ENCODE peak calls at places on chromosomes 11 and 22, in seven cellular contexts. K, C, W, Y, Z, E and M are unnamed samples.

GRCh38 chr11:61027141-61027840 is 55.8 kb downstream of the CD6 start:
- DNase-seq in W (no peak), Y (peak), E (no peak), Z (no peak), K (no peak), C (no peak), M (no peak)

GRCh38 chr11:72642815-72643511 is 31.3 kb downstream of the PDE2A start:
- DNase-seq in E (peak), K (peak), C (no peak), Z (peak), Y (peak), W (no peak), M (peak)

GRCh38 chr22:28541137-28541536 is 138.5 kb downstream of the TTC28 start:
- DNase-seq in E (no peak), C (no peak), Y (no peak), Z (no peak), K (no peak), W (no peak), M (no peak)

GRCh38 chr22:17085277-17086091 is 684 bp downstream of the IL17RA start:
- DNase-seq in Z (peak), W (no peak), Y (peak), K (no peak), C (no peak), E (no peak), M (peak)

GRCh38 chr11:2583605-2583958 is 116.2 kb downstream of the KCNQ1OT1 start:
- DNase-seq in K (no peak), W (no peak), C (no peak), E (no peak), Z (peak), Y (peak), M (no peak)

GRCh38 chr11:9838961-9839360 is 175.1 kb downstream of the SWAP70 start:
- DNase-seq in E (no peak), W (peak), C (no peak), Y (no peak), K (no peak), Z (no peak), M (no peak)

GRCh38 chr11:75024764-75025211 is 36.1 kb downstream of the NEU3 start:
- DNase-seq in C (no peak), Y (no peak), Z (no peak), K (no peak), W (no peak), E (no peak), M (no peak)

GRCh38 chr11:10091314-10092045 is 202.5 kb downstream of the SBF2 start:
- DNase-seq in E (peak), Y (no peak), K (peak), W (no peak), C (no peak), Z (no peak), M (no peak)

GRCh38 chr11:12733091-12733490 is 58.9 kb downstream of the TEAD1 start:
- DNase-seq in Z (no peak), K (no peak), E (no peak), W (no peak), C (no peak), Y (no peak), M (no peak)

GRCh38 chr11:66494458-66494857 is 14.2 kb downstream of the DPP3 start:
- DNase-seq in C (no peak), K (no peak), Z (no peak), E (no peak), Y (no peak), W (no peak), M (no peak)

GRCh38 chr22:36303874-36304273 is 50.9 kb downstream of the APOL1 start:
- DNase-seq in K (no peak), W (peak), Y (no peak), Z (peak), E (no peak), C (no peak), M (peak)

GRCh38 chr22:46788426-46789168 is 26.1 kb downstream of the TBC1D22A start:
- DNase-seq in Y (no peak), E (no peak), C (no peak), K (no peak), Z (no peak), W (no peak), M (no peak)

GRCh38 chr11:61041755-61042518 is 60.4 kb upstream of the CD5 start:
- DNase-seq in Z (peak), E (no peak), Y (peak), W (no peak), C (no peak), K (peak), M (peak)

GRCh38 chr11:27174672-27175210 is 134.1 kb downstream of the BBOX1 start:
- DNase-seq in E (no peak), C (no peak), Y (no peak), W (no peak), K (no peak), Z (no peak), M (no peak)

GRCh38 chr11:120167659-120168058 is 29.7 kb upstream of the TRIM29 start:
- DNase-seq in E (no peak), W (no peak), C (no peak), Z (no peak), K (no peak), Y (no peak), M (no peak)

GRCh38 chr11:106021181-106021966 is 666 bp downstream of the MSANTD4 start:
- DNase-seq in C (no peak), E (peak), Y (no peak), K (peak), W (no peak), Z (no peak), M (no peak)

GRCh38 chr22:35548762-35549106 is 8.1 kb downstream of the RASD2 start:
- DNase-seq in C (no peak), Y (no peak), W (no peak), E (no peak), K (no peak), Z (no peak), M (no peak)

GRCh38 chr11:23192256-23192655 is 332.0 kb upstream of the CCDC179 start:
- DNase-seq in C (no peak), Z (no peak), Y (no peak), K (peak), E (peak), W (no peak), M (no peak)

GRCh38 chr11:126246636-126247035 is 22.1 kb downstream of the SRPRA start:
- DNase-seq in Z (no peak), Y (no peak), E (peak), W (no peak), K (peak), C (no peak), M (no peak)

GRCh38 chr22:22700631-22701030 is 56.2 kb downstream of the GGTLC2 start:
- DNase-seq in Z (no peak), C (no peak), K (no peak), W (no peak), Y (no peak), E (no peak), M (no peak)

GRCh38 chr22:22703715-22704114 is 59.3 kb downstream of the GGTLC2 start:
- DNase-seq in W (no peak), C (no peak), Y (no peak), K (peak), Z (no peak), E (no peak), M (no peak)

GRCh38 chr22:22702159-22702873 is 57.9 kb downstream of the GGTLC2 start:
- DNase-seq in Y (no peak), E (no peak), Z (no peak), W (no peak), K (no peak), C (no peak), M (peak)

GRCh38 chr22:22704156-22704946 is 59.9 kb downstream of the GGTLC2 start:
- DNase-seq in W (no peak), C (no peak), E (no peak), K (no peak), Y (no peak), Z (no peak), M (no peak)

DNA sequence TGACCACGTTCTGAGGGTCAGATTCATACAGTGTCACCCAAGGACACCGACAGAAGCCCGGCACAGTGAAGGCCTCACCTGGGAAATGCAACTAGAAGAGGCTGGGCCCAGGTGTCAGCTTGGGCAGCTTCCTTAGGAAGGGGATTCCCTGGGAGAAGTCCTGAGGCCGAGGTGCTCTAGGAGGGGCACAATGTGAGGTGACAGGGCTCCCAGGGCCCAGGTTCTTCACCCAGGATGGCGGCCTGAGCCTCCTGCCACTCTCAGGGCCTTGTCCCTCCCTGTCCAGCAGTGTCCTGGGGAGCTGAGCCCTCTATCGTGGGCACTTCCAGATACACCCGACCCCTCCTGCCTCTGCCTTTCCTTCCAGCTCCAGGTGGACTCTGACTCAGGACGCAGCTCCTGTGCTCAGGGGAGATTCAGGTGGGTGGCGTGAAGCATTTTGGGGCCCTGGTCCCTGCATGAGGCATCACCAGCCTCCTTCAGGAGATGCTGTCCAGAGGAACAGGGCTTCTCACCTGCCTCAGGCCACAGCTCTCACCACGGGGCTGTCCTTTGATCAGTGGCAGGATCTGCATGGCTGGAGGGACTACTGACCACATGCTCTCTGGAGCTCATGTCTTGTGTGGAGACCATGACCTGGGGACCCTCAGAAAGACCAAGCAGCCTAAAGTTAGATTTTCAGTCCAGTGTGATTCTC is 58.6 kb downstream of the GGTLC2 start:
- DNase-seq in E (no peak), Y (no peak), W (no peak), C (no peak), K (no peak), Z (no peak), M (no peak)
- TF ChIP-seq CTCF in E (no peak), Y (no peak), W (no peak), C (no peak), K (no peak), Z (no peak), M (no peak)

GRCh38 chr22:19382240-19382639 is 49.3 kb downstream of the HIRA start:
- DNase-seq in C (no peak), Z (no peak), Y (no peak), K (no peak), W (no peak), E (no peak), M (no peak)
- TF ChIP-seq CTCF in C (no peak), Z (no peak), Y (no peak), K (no peak), W (no peak), E (no peak), M (no peak)

GRCh38 chr11:94557992-94558391 is 9.2 kb upstream of the PIWIL4 start:
- DNase-seq in Y (no peak), W (no peak), K (no peak), C (no peak), E (peak), Z (no peak), M (no peak)
- TF ChIP-seq CTCF in Y (no peak), W (no peak), K (no peak), C (no peak), E (no peak), Z (no peak), M (no peak)

GRCh38 chr22:43272301-43272700 is 70.9 kb downstream of the SCUBE1 start:
- DNase-seq in K (peak), C (no peak), E (peak), Z (no peak), W (no peak), Y (no peak), M (no peak)

GRCh38 chr22:43269325-43270040 is 73.7 kb downstream of the SCUBE1 start:
- DNase-seq in W (no peak), C (no peak), E (no peak), Z (no peak), K (no peak), Y (no peak), M (no peak)

GRCh38 chr22:43270949-43271348 is 72.2 kb downstream of the SCUBE1 start:
- DNase-seq in W (no peak), E (no peak), K (no peak), Y (no peak), Z (no peak), C (no peak), M (no peak)

GRCh38 chr22:43268261-43268660 is 74.9 kb downstream of the SCUBE1 start:
- DNase-seq in W (no peak), C (no peak), Y (no peak), E (no peak), K (no peak), Z (no peak), M (no peak)

GRCh38 chr22:43270314-43270908 is 72.8 kb downstream of the SCUBE1 start:
- DNase-seq in Z (no peak), E (no peak), K (peak), Y (no peak), C (no peak), W (no peak), M (peak)
- TF ChIP-seq CTCF in Z (no peak), E (no peak), K (peak), Y (no peak), C (no peak), W (no peak), M (peak)